ENCODE peak calls at places on chromosomes 7 and 10, in nine cellular contexts. One of them, this sample, is unnamed.

GRCh38 chr10:108901766-108902365 is 1021.4 kb downstream of the XPNPEP1 start:
- DNase-seq in HCT116: no peak
- DNase-seq in cardiac muscle cell: no peak
- DNase-seq in GM06990: no peak
- DNase-seq in cardiac fibroblast: no peak
- DNase-seq in A549: no peak
- DNase-seq in left ventricle myocardium inferior: no peak
- DNase-seq in neural progenitor cell: no peak
- DNase-seq in hepatocyte: no peak
- DNase-seq in this sample: no peak

GRCh38 chr10:50574305-50574704 is 49.5 kb downstream of the SGMS1 start:
- DNase-seq in HCT116: no peak
- DNase-seq in cardiac muscle cell: no peak
- DNase-seq in GM06990: no peak
- DNase-seq in cardiac fibroblast: no peak
- DNase-seq in A549: no peak
- DNase-seq in left ventricle myocardium inferior: no peak
- DNase-seq in neural progenitor cell: no peak
- DNase-seq in hepatocyte: no peak
- DNase-seq in this sample: no peak

GRCh38 chr7:66110861-66111260 is 3.8 kb upstream of the CRCP start:
- DNase-seq in HCT116: peak; percentile 94
- DNase-seq in cardiac muscle cell: peak; percentile 84
- DNase-seq in GM06990: no peak
- DNase-seq in cardiac fibroblast: peak; percentile 69
- DNase-seq in A549: peak; percentile 17
- DNase-seq in left ventricle myocardium inferior: no peak
- DNase-seq in neural progenitor cell: no peak
- DNase-seq in hepatocyte: no peak
- DNase-seq in this sample: no peak

GRCh38 chr10:68902382-68902781 is 1.3 kb downstream of the DDX50 start:
- DNase-seq in HCT116: no peak
- DNase-seq in cardiac muscle cell: no peak
- DNase-seq in GM06990: no peak
- DNase-seq in cardiac fibroblast: no peak
- DNase-seq in A549: no peak
- DNase-seq in left ventricle myocardium inferior: no peak
- DNase-seq in neural progenitor cell: no peak
- DNase-seq in hepatocyte: no peak
- DNase-seq in this sample: no peak

GRCh38 chr10:53487019-53487983 is 714.7 kb upstream of the MBL2 start:
- DNase-seq in HCT116: no peak
- DNase-seq in cardiac muscle cell: no peak
- DNase-seq in GM06990: no peak
- DNase-seq in cardiac fibroblast: no peak
- DNase-seq in A549: no peak
- DNase-seq in left ventricle myocardium inferior: no peak
- DNase-seq in neural progenitor cell: no peak
- DNase-seq in hepatocyte: no peak
- DNase-seq in this sample: no peak

GRCh38 chr7:93014410-93014809 is 103.4 kb downstream of the SAMD9 start:
- DNase-seq in HCT116: no peak
- DNase-seq in cardiac muscle cell: peak; percentile 6
- DNase-seq in GM06990: no peak
- DNase-seq in cardiac fibroblast: peak; percentile 17
- DNase-seq in A549: no peak
- DNase-seq in left ventricle myocardium inferior: no peak
- DNase-seq in neural progenitor cell: no peak
- DNase-seq in hepatocyte: no peak
- DNase-seq in this sample: no peak

GRCh38 chr10:102814456-102814871 is 22.7 kb downstream of the CYP17A1 start:
- DNase-seq in HCT116: no peak
- DNase-seq in cardiac muscle cell: peak; percentile 73
- DNase-seq in GM06990: no peak
- DNase-seq in cardiac fibroblast: peak; percentile 70
- DNase-seq in A549: no peak
- DNase-seq in left ventricle myocardium inferior: peak; percentile 70
- DNase-seq in neural progenitor cell: no peak
- DNase-seq in hepatocyte: peak; percentile 60
- DNase-seq in this sample: no peak

GRCh38 chr10:46096909-46097575 is 51.0 kb upstream of the MSMB start:
- DNase-seq in HCT116: no peak
- DNase-seq in cardiac muscle cell: no peak
- DNase-seq in GM06990: no peak
- DNase-seq in cardiac fibroblast: no peak
- DNase-seq in A549: no peak
- DNase-seq in left ventricle myocardium inferior: no peak
- DNase-seq in neural progenitor cell: peak; percentile 22
- DNase-seq in hepatocyte: no peak
- DNase-seq in this sample: no peak

GRCh38 chr7:14389052-14389988 is 399.9 kb upstream of the ETV1 start:
- DNase-seq in HCT116: no peak
- DNase-seq in cardiac muscle cell: no peak
- DNase-seq in GM06990: no peak
- DNase-seq in cardiac fibroblast: no peak
- DNase-seq in A549: no peak
- DNase-seq in left ventricle myocardium inferior: no peak
- DNase-seq in neural progenitor cell: peak; percentile 8
- DNase-seq in hepatocyte: no peak
- DNase-seq in this sample: no peak

GRCh38 chr7:604038-604883 is 84.6 kb upstream of the PDGFA start:
- DNase-seq in HCT116: no peak
- DNase-seq in cardiac muscle cell: peak; percentile 96
- DNase-seq in GM06990: peak; percentile 92
- DNase-seq in cardiac fibroblast: peak; percentile 96
- DNase-seq in A549: no peak
- DNase-seq in left ventricle myocardium inferior: peak; percentile 78
- DNase-seq in neural progenitor cell: no peak
- DNase-seq in hepatocyte: no peak
- DNase-seq in this sample: peak; percentile 91

GRCh38 chr10:44511601-44512000 is 126.7 kb upstream of the CXCL12 start:
- DNase-seq in HCT116: no peak
- DNase-seq in cardiac muscle cell: no peak
- DNase-seq in GM06990: no peak
- DNase-seq in cardiac fibroblast: no peak
- DNase-seq in A549: no peak
- DNase-seq in left ventricle myocardium inferior: no peak
- DNase-seq in neural progenitor cell: no peak
- DNase-seq in hepatocyte: no peak
- DNase-seq in this sample: no peak

GRCh38 chr10:44516941-44517340 is 132.0 kb upstream of the CXCL12 start:
- DNase-seq in HCT116: no peak
- DNase-seq in cardiac muscle cell: no peak
- DNase-seq in GM06990: no peak
- DNase-seq in cardiac fibroblast: no peak
- DNase-seq in A549: no peak
- DNase-seq in left ventricle myocardium inferior: no peak
- DNase-seq in neural progenitor cell: no peak
- DNase-seq in hepatocyte: no peak
- DNase-seq in this sample: no peak

GRCh38 chr10:44510716-44511115 is 125.8 kb upstream of the CXCL12 start:
- DNase-seq in HCT116: no peak
- DNase-seq in cardiac muscle cell: peak; percentile 16
- DNase-seq in GM06990: no peak
- DNase-seq in cardiac fibroblast: peak; percentile 37
- DNase-seq in A549: no peak
- DNase-seq in left ventricle myocardium inferior: no peak
- DNase-seq in neural progenitor cell: no peak
- DNase-seq in hepatocyte: no peak
- DNase-seq in this sample: no peak

GRCh38 chr10:44512345-44513095 is 127.6 kb upstream of the CXCL12 start:
- DNase-seq in HCT116: no peak
- DNase-seq in cardiac muscle cell: no peak
- DNase-seq in GM06990: no peak
- DNase-seq in cardiac fibroblast: no peak
- DNase-seq in A549: no peak
- DNase-seq in left ventricle myocardium inferior: no peak
- DNase-seq in neural progenitor cell: no peak
- DNase-seq in hepatocyte: peak; percentile 20
- DNase-seq in this sample: no peak

GRCh38 chr10:44513592-44513991 is 128.7 kb upstream of the CXCL12 start:
- DNase-seq in HCT116: no peak
- DNase-seq in cardiac muscle cell: peak; percentile 82
- DNase-seq in GM06990: no peak
- DNase-seq in cardiac fibroblast: peak; percentile 55
- DNase-seq in A549: no peak
- DNase-seq in left ventricle myocardium inferior: no peak
- DNase-seq in neural progenitor cell: no peak
- DNase-seq in hepatocyte: no peak
- DNase-seq in this sample: no peak
- TF ChIP-seq CTCF in HCT116: peak; percentile 15
- TF ChIP-seq CTCF in cardiac muscle cell: peak; percentile 56
- TF ChIP-seq CTCF in GM06990: no peak
- TF ChIP-seq CTCF in cardiac fibroblast: peak; percentile 58
- TF ChIP-seq CTCF in A549: no peak
- TF ChIP-seq CTCF in left ventricle myocardium inferior: no peak
- TF ChIP-seq CTCF in neural progenitor cell: no peak
- TF ChIP-seq CTCF in hepatocyte: no peak
- TF ChIP-seq CTCF in this sample: no peak

DNA sequence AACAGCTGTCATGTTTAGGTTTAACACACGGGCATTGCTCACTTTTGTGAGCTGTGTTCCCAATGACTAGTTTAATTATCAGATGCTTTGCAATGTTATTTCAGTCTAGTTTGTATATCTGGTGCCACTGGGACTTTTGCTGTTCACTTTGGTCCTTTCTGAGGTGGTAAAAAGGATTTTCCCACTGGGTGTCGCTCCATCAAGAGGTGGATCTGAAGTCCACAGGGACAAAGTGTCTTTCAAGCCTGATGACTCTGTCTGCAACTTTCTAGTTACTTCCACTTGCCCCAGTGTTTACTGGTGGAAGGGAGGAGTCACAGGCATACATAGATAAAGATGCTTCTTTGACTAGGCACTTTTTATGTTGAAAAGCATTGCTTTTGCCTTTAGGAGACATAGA is 242.2 kb downstream of the HGF start:
- DNase-seq in HCT116: no peak
- DNase-seq in cardiac muscle cell: no peak
- DNase-seq in GM06990: no peak
- DNase-seq in cardiac fibroblast: no peak
- DNase-seq in A549: no peak
- DNase-seq in left ventricle myocardium inferior: no peak
- DNase-seq in neural progenitor cell: peak; percentile 7
- DNase-seq in hepatocyte: no peak
- DNase-seq in this sample: no peak
- TF ChIP-seq CTCF in HCT116: no peak
- TF ChIP-seq CTCF in cardiac muscle cell: no peak
- TF ChIP-seq CTCF in GM06990: peak; percentile 9
- TF ChIP-seq CTCF in cardiac fibroblast: no peak
- TF ChIP-seq CTCF in A549: no peak
- TF ChIP-seq CTCF in left ventricle myocardium inferior: no peak
- TF ChIP-seq CTCF in neural progenitor cell: no peak
- TF ChIP-seq CTCF in hepatocyte: no peak
- TF ChIP-seq CTCF in this sample: no peak

DNA sequence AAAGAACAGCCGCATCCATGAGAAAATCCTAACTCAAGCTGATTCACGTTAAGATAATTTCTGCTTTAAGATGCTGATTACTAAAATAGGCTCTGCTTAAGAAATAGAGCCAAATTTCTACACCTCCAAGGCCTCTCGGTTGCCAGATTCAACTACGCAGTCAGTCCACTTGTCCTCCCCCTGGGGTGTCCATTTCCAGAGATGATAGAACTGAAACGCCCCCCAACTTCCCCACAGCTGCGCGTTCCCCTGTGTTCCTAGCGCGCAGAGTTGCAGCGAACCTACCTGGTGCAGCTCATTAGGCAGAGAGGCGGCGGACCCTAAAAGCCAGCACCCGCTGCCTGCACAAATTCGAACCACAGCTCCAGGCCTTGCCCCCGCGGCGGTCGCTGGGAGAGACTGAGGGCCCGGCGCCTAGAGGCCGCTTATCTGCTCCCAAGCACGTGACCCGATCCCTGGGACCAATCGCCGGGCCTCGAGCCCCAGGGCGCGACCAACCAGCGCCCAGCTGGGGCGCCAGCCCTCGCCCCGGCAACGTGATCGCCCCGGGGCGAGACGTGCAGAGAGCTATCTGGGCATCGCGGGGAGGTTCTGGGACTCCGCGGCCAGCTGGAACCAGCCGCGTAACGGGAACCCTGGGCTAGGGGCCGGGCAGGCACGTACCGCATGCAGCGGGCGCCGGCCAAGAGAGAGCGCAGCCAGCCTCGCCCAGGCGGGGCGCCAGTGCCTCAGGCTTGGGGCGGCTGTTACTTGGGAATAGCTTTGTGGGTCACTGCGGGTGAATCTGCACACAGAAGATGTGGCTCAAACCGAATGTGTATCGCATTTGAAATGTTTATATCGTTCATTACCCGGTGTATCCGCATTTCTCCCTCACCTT is at the start of gene PPP1R3C:
- DNase-seq in HCT116: no peak
- DNase-seq in cardiac muscle cell: peak; percentile 93
- DNase-seq in GM06990: peak; percentile 31
- DNase-seq in cardiac fibroblast: peak; percentile 94
- DNase-seq in A549: peak; percentile 91
- DNase-seq in left ventricle myocardium inferior: peak; percentile 90
- DNase-seq in neural progenitor cell: peak; percentile 87
- DNase-seq in hepatocyte: peak; percentile 89
- DNase-seq in this sample: peak; percentile 64
- TF ChIP-seq CTCF in HCT116: no peak
- TF ChIP-seq CTCF in cardiac muscle cell: peak; percentile 30
- TF ChIP-seq CTCF in GM06990: no peak
- TF ChIP-seq CTCF in cardiac fibroblast: peak; percentile 29
- TF ChIP-seq CTCF in A549: peak; percentile 36
- TF ChIP-seq CTCF in left ventricle myocardium inferior: peak; percentile 50
- TF ChIP-seq CTCF in neural progenitor cell: peak; percentile 42
- TF ChIP-seq CTCF in hepatocyte: peak; percentile 33
- TF ChIP-seq CTCF in this sample: peak; percentile 40

GRCh38 chr7:130735273-130735716 is 1.3 kb upstream of the KLF14 start:
- DNase-seq in HCT116: no peak
- DNase-seq in cardiac muscle cell: no peak
- DNase-seq in GM06990: no peak
- DNase-seq in cardiac fibroblast: no peak
- DNase-seq in A549: no peak
- DNase-seq in left ventricle myocardium inferior: no peak
- DNase-seq in neural progenitor cell: no peak
- DNase-seq in hepatocyte: no peak
- DNase-seq in this sample: no peak

GRCh38 chr7:130736298-130736900 is 2.4 kb upstream of the KLF14 start:
- DNase-seq in HCT116: no peak
- DNase-seq in cardiac muscle cell: no peak
- DNase-seq in GM06990: no peak
- DNase-seq in cardiac fibroblast: no peak
- DNase-seq in A549: no peak
- DNase-seq in left ventricle myocardium inferior: no peak
- DNase-seq in neural progenitor cell: no peak
- DNase-seq in hepatocyte: no peak
- DNase-seq in this sample: no peak

GRCh38 chr7:130734525-130735272 is 692 bp upstream of the KLF14 start:
- DNase-seq in HCT116: no peak
- DNase-seq in cardiac muscle cell: peak; percentile 14
- DNase-seq in GM06990: no peak
- DNase-seq in cardiac fibroblast: no peak
- DNase-seq in A549: no peak
- DNase-seq in left ventricle myocardium inferior: no peak
- DNase-seq in neural progenitor cell: no peak
- DNase-seq in hepatocyte: no peak
- DNase-seq in this sample: peak; percentile 23

GRCh38 chr7:130733866-130734524 is at the start of gene KLF14:
- DNase-seq in HCT116: peak; percentile 10
- DNase-seq in cardiac muscle cell: peak; percentile 20
- DNase-seq in GM06990: no peak
- DNase-seq in cardiac fibroblast: no peak
- DNase-seq in A549: no peak
- DNase-seq in left ventricle myocardium inferior: peak; percentile 12
- DNase-seq in neural progenitor cell: peak; percentile 75
- DNase-seq in hepatocyte: peak; percentile 35
- DNase-seq in this sample: peak; percentile 75

GRCh38 chr7:130732980-130733865 is 784 bp downstream of the KLF14 start:
- DNase-seq in HCT116: peak; percentile 8
- DNase-seq in cardiac muscle cell: no peak
- DNase-seq in GM06990: peak; percentile 54
- DNase-seq in cardiac fibroblast: no peak
- DNase-seq in A549: peak; percentile 14
- DNase-seq in left ventricle myocardium inferior: peak; percentile 14
- DNase-seq in neural progenitor cell: peak; percentile 70
- DNase-seq in hepatocyte: peak; percentile 68
- DNase-seq in this sample: peak; percentile 74
- TF ChIP-seq CTCF in HCT116: no peak
- TF ChIP-seq CTCF in cardiac muscle cell: no peak
- TF ChIP-seq CTCF in GM06990: no peak
- TF ChIP-seq CTCF in cardiac fibroblast: no peak
- TF ChIP-seq CTCF in A549: no peak
- TF ChIP-seq CTCF in left ventricle myocardium inferior: no peak
- TF ChIP-seq CTCF in neural progenitor cell: peak; percentile 33
- TF ChIP-seq CTCF in hepatocyte: no peak
- TF ChIP-seq CTCF in this sample: peak; percentile 42

This sample was measured in GM13977.